ENCODE peak calls at places on chromosomes 13 and 19, in nine cellular contexts. W, B, E, H, A, K, V, R and D are unnamed samples.

GRCh38 chr13:20580257-20580656 is 13.3 kb downstream of the IFT88 start:
- DNase-seq in E (no peak), A (no peak), B (no peak), V (no peak), H (no peak), R (no peak), W (no peak), K (no peak), D (no peak)

GRCh38 chr13:50843256-50844043 is at the start of gene DLEU7:
- DNase-seq in V (no peak), W (no peak), B (peak), H (no peak), A (no peak), R (no peak), E (peak), K (no peak), D (peak)

GRCh38 chr13:34462843-34463242 is 479.2 kb upstream of the NBEA start:
- DNase-seq in E (no peak), R (no peak), K (peak), H (peak), W (no peak), B (no peak), A (no peak), V (no peak), D (no peak)

GRCh38 chr19:41999071-41999877 is 5.2 kb upstream of the ATP1A3 start:
- DNase-seq in K (no peak), B (peak), A (no peak), W (no peak), H (no peak), R (no peak), E (no peak), V (no peak), D (no peak)

GRCh38 chr19:57566396-57567256 is 7.0 kb upstream of the ZNF550 start:
- DNase-seq in B (no peak), A (no peak), H (no peak), R (no peak), E (no peak), V (no peak), W (no peak), K (no peak), D (no peak)

GRCh38 chr19:32231020-32231419 is 114.4 kb upstream of the ZNF507 start:
- DNase-seq in W (no peak), H (no peak), A (peak), B (no peak), E (no peak), V (no peak), R (no peak), K (no peak), D (no peak)

GRCh38 chr19:11261431-11261901 is 858 bp downstream of the DOCK6 start:
- DNase-seq in B (peak), E (peak), R (no peak), A (no peak), V (no peak), W (no peak), K (no peak), H (no peak), D (no peak)

GRCh38 chr13:95553614-95554385 is 1.3 kb downstream of the CLDN10 start:
- DNase-seq in E (no peak), H (no peak), B (no peak), K (no peak), A (no peak), V (no peak), R (no peak), W (no peak), D (no peak)

GRCh38 chr13:48493851-48494250 is 39.0 kb downstream of the RCBTB2 start:
- DNase-seq in E (no peak), R (no peak), K (no peak), W (no peak), A (no peak), H (no peak), V (no peak), B (no peak), D (no peak)

GRCh38 chr13:99359493-99359892 is 52.3 kb upstream of the GPR183 start:
- DNase-seq in H (no peak), W (no peak), E (no peak), V (no peak), K (no peak), A (no peak), R (no peak), B (no peak), D (no peak)

GRCh38 chr19:52748336-52748950 is 13.6 kb upstream of the ZNF611 start:
- DNase-seq in H (no peak), W (peak), A (no peak), K (no peak), E (no peak), B (peak), V (no peak), R (no peak), D (no peak)

GRCh38 chr13:90723381-90723780 is 624.1 kb upstream of the MIR17HG start:
- DNase-seq in B (no peak), V (no peak), R (no peak), A (no peak), W (no peak), K (no peak), E (no peak), H (no peak), D (no peak)

GRCh38 chr19:19171821-19172532 is 1.9 kb upstream of the MEF2B start:
- DNase-seq in B (no peak), A (no peak), V (no peak), W (peak), H (no peak), R (no peak), E (no peak), K (no peak), D (no peak)

GRCh38 chr13:99993660-99994455 is 12.3 kb downstream of the ZIC2 start:
- DNase-seq in B (no peak), W (no peak), E (no peak), V (no peak), R (no peak), A (no peak), H (no peak), K (no peak), D (peak)

GRCh38 chr19:14694867-14695266 is 5.0 kb downstream of the ZNF333 start:
- DNase-seq in E (no peak), B (no peak), W (no peak), R (no peak), H (no peak), A (no peak), K (no peak), V (no peak), D (no peak)

GRCh38 chr19:41895745-41896580 is 13.0 kb downstream of the ARHGEF1 start:
- DNase-seq in H (peak), R (no peak), V (no peak), K (no peak), A (no peak), B (no peak), E (no peak), W (no peak), D (no peak)

GRCh38 chr13:109655206-109655600 is 131.2 kb downstream of the IRS2 start:
- DNase-seq in W (no peak), B (peak), H (no peak), V (no peak), A (no peak), R (no peak), E (no peak), K (no peak), D (no peak)

GRCh38 chr19:35202722-35203674 is 25.5 kb downstream of the FAM187B start:
- DNase-seq in B (no peak), A (peak), W (no peak), V (no peak), R (no peak), E (no peak), H (no peak), K (no peak), D (no peak)

GRCh38 chr19:50371914-50372475 is 4.3 kb upstream of the NR1H2 start:
- DNase-seq in A (no peak), E (no peak), H (no peak), V (no peak), R (no peak), B (no peak), W (no peak), K (no peak), D (no peak)

GRCh38 chr13:48043789-48044503 is 6.4 kb downstream of the NUDT15 start:
- DNase-seq in K (no peak), A (no peak), R (no peak), V (no peak), E (no peak), W (no peak), H (no peak), B (no peak), D (no peak)

GRCh38 chr13:111034811-111035210 is 80.3 kb upstream of the ARHGEF7 start:
- DNase-seq in R (no peak), E (no peak), A (no peak), V (no peak), B (no peak), K (no peak), H (no peak), W (no peak), D (no peak)

GRCh38 chr13:45781553-45782326 is 69.8 kb downstream of the SIAH3 start:
- DNase-seq in V (peak), E (peak), H (no peak), W (no peak), K (peak), B (peak), R (peak), A (no peak), D (no peak)

GRCh38 chr13:62207388-62207787 is 791.7 kb upstream of the PCDH20 start:
- DNase-seq in B (no peak), V (no peak), W (no peak), H (no peak), A (no peak), K (no peak), R (no peak), E (no peak), D (no peak)

GRCh38 chr13:113117956-113118327 is 4.7 kb upstream of the F10 start:
- DNase-seq in R (no peak), A (no peak), B (no peak), V (no peak), E (peak), H (no peak), W (no peak), K (peak), D (peak)

GRCh38 chr19:49210108-49210900 is 52.7 kb downstream of the TRPM4 start:
- DNase-seq in B (peak), A (no peak), H (no peak), R (peak), V (peak), K (no peak), W (peak), E (peak), D (peak)

GRCh38 chr13:76939215-76939614 is 9.1 kb upstream of the ACOD1 start:
- DNase-seq in A (no peak), K (no peak), E (no peak), W (no peak), H (no peak), V (no peak), B (no peak), R (no peak), D (no peak)
- TF ChIP-seq EP300 in A (no peak), K (no peak), E (no peak), W (no peak), H (no peak), V (no peak), B (no peak), R (no peak), D (no peak)

GRCh38 chr19:3608750-3609322 is 2.2 kb upstream of the TBXA2R start:
- DNase-seq in W (peak), R (no peak), B (no peak), V (no peak), H (no peak), K (no peak), A (no peak), E (peak), D (peak)
- H3K27ac ChIP-seq in W (peak), R (peak), B (no peak), V (no peak), H (no peak), K (peak), A (peak), E (no peak), D (peak)

DNA sequence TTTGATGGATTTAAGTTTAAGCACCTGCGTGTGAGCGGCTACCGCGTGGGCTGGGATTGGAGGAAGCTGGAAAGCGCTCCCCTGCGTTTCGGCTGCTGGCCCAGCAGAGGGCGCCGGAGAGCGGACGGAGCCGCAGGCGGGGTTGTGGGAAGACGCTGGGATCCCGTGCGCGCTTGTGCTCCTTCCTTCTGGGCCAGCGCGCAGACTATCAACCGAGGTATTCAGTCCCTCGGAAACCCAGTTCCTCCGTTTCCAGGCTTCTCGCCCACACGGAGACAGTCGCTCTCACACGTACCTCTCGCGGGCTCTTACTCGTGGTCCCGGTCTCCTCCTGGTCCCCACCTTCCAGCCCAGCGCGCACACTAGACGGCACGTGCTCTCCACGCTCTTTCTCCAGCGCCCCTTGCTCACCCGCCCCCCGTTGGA is 28.8 kb downstream of the EPN1 start:
- DNase-seq in B (peak), W (peak), A (no peak), V (peak), R (no peak), E (peak), H (no peak), K (peak), D (peak)
- TF ChIP-seq EP300 in B (no peak), W (no peak), A (no peak), V (no peak), R (no peak), E (no peak), H (no peak), K (no peak), D (no peak)

GRCh38 chr19:3392480-3392879 is 26.1 kb downstream of the NFIC start:
- DNase-seq in A (no peak), H (no peak), R (no peak), E (no peak), W (no peak), B (no peak), V (no peak), K (no peak), D (no peak)
- H3K27ac ChIP-seq in A (peak), H (no peak), R (peak), E (no peak), W (no peak), B (no peak), V (no peak), K (peak), D (peak)

DNA sequence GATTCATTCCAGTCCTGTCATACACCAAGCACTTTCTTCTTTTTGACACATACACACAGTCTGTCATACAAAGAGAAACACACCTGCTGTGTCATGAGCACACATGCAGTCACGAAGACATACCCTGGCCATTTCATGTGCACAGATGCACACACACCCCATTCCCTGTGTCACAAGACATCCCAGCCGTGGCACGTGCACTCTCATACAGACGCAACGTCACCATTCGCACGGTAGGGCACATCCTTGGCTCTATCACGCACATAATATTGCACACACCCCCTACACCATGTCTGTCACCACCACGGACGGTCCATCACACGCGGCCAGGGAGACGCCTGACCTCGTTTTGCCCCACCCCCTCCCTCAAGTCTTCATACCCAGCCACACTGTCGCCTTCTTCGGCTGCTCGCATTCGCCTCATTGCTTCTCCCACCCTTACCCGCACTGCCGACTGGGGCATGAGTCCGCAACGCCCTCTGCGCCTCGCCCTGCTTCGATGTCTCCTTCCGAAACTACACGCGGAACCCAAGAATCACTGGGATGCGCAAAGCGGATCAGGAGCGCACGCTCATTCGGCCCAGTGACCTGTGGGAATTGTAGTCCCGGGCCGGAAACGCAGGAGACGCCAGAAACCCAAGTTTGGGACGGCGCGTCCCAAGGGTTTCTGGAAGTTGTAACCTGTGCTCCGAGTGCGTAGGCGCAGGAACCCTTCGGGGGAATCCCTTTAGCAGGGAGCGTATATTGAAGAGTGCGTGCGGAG is 6.8 kb upstream of the ZNF283 start:
- DNase-seq in W (no peak), B (peak), A (no peak), K (no peak), H (peak), R (peak), E (no peak), V (no peak), D (no peak)
- TF ChIP-seq EP300 in W (no peak), B (no peak), A (no peak), K (no peak), H (no peak), R (no peak), E (no peak), V (no peak), D (no peak)

GRCh38 chr13:42926555-42926954 is 65.5 kb downstream of the EPSTI1 start:
- DNase-seq in B (no peak), V (no peak), E (no peak), H (no peak), A (no peak), W (no peak), R (no peak), K (no peak), D (no peak)
- H3K27ac ChIP-seq in B (no peak), V (no peak), E (no peak), H (no peak), A (no peak), W (no peak), R (no peak), K (no peak), D (no peak)

DNA sequence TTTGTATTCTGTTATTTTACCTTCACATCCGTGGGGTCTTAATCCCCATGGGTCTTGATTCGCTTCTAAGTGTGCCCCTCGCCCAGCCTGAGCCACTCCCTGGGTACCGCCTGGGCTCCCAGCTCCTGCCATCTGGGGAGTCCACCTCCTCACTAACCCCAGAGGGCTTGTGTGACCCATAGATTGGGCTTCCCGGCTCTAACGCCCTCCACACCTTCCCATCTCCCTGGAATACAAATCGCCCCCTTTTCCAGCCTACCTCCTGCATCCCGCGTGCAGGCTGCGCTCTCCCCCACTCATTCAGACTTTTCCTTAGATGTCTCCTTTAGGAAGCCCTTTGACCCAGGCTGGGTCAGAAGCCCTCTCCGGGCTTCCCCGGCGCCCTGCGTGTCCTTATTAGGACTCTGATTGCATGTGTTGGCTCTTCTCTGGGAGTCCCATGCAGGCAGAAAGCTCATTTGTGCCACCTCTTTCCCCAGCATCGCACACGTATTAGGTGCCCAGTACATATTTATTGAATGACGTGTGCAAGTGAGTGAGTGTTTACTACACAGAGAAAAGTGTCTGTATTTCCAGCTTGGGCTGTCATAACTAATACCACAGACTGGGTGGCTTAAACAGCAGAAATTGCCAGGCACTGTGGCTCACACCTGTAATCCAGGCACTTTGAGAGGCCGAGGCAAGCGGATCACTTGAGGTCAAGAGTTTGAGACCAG is 757 bp downstream of the CCDC124 start:
- DNase-seq in B (no peak), H (no peak), K (no peak), W (no peak), R (no peak), E (peak), A (no peak), V (no peak), D (no peak)
- TF ChIP-seq EP300 in B (no peak), H (no peak), K (no peak), W (no peak), R (no peak), E (no peak), A (no peak), V (no peak), D (no peak)

DNA sequence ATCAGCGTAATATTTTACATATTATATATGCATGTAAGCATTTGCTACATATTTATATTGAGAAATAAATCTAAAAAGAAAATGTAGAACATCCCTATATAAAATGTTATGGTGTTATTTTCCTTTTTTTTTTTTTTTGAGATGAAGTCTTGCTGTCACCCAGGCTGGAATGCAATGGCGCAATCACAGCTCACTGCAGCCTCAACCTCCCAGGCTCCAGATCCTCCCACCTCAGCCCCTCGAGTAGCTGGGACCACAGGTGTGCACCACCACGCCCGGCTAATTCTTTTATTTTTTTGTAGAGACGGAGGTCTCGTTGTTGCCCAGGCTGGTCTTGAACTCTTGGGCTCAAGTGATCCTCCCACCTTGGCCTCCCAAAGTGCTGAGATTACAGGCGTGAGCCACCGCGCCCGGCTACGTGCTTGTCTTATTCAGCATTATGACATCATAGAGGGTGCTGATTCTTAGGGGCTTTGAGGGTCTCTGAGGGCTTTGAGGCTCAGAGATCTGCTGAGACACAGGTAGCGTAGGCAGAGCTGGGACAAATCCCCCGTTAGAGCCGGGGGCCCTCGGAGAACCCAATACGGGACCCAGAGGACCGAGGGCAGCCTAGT is 101.9 kb downstream of the GADD45B start:
- DNase-seq in K (no peak), A (no peak), E (no peak), R (peak), H (no peak), V (no peak), B (no peak), W (no peak), D (no peak)
- H3K27ac ChIP-seq in K (peak), A (peak), E (peak), R (peak), H (peak), V (peak), B (peak), W (no peak), D (peak)

GRCh38 chr13:54232700-54233099 is 1204.1 kb downstream of the OLFM4 start:
- DNase-seq in A (no peak), B (no peak), E (no peak), W (no peak), K (no peak), V (no peak), H (no peak), R (no peak), D (no peak)

DNA sequence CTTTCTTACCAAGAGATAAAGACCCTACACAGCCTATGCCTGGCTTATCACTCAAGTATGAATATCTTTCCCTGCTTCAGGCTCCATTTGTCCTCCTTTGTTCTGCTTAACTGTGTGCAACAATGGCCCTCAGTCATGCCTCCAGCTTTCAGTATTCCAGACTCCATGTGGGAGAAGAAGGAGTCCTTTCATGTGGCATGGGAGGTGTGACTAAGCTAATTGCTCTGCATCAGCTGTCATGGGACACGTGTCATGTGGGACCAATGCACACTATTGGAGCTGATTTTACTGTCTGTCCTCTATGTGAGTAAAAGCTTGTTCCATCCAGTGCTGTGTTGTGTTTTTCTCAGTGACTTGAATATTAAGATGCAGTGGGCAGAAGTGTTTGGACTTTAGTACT is 1198.3 kb downstream of the OLFM4 start:
- DNase-seq in K (no peak), E (no peak), A (no peak), W (no peak), H (no peak), B (no peak), V (no peak), R (no peak), D (no peak)
- TF ChIP-seq EP300 in K (no peak), E (no peak), A (no peak), W (no peak), H (no peak), B (no peak), V (no peak), R (no peak), D (no peak)

GRCh38 chr19:1942934-1943555 is 2.1 kb downstream of the CSNK1G2 start:
- DNase-seq in W (no peak), V (no peak), B (no peak), R (no peak), K (no peak), A (no peak), H (no peak), E (peak), D (no peak)
- H3K27ac ChIP-seq in W (peak), V (peak), B (peak), R (peak), K (peak), A (peak), H (no peak), E (no peak), D (peak)